ENCODE peak calls at places on chromosome 9, in seven cellular contexts. O is stomach, J is foreskin fibroblast, K is GM13977, U is Calu3, R is nephron progenitor cell, X is sigmoid colon. I is an unnamed sample.

GRCh38 chr9:21559402-21560280 is 77.5 kb upstream of the IFNE start:
- DNase-seq in U (peak; percentile 88), J (peak; percentile 89), K (peak; percentile 60), X (peak; percentile 65), R (peak; percentile 76), O (peak; percentile 79), I (peak; percentile 48)

GRCh38 chr9:127720031-127720864 is 4.4 kb downstream of the TTC16 start:
- DNase-seq in K (no peak), R (no peak), O (no peak), J (no peak), U (no peak), X (no peak), I (no peak)

GRCh38 chr9:35976726-35977125 is 18.8 kb upstream of the OR2S2 start:
- DNase-seq in O (no peak), R (no peak), U (no peak), J (no peak), X (no peak), K (peak; percentile 44), I (no peak)

GRCh38 chr9:35570709-35571108 is 34.4 kb upstream of the TESK1 start:
- DNase-seq in X (no peak), R (no peak), J (no peak), O (no peak), U (no peak), K (no peak), I (no peak)

GRCh38 chr9:109417585-109418544 is 80.2 kb downstream of the PTPN3 start:
- DNase-seq in U (no peak), R (no peak), J (no peak), O (no peak), X (no peak), K (no peak), I (no peak)

GRCh38 chr9:73166453-73166852 is 14.8 kb downstream of the ANXA1 start:
- DNase-seq in X (no peak), J (no peak), R (no peak), K (no peak), U (no peak), O (no peak), I (no peak)

GRCh38 chr9:130940023-130940549 is 1.0 kb upstream of the FIBCD1 start:
- DNase-seq in U (no peak), X (no peak), R (no peak), K (no peak), O (no peak), J (no peak), I (no peak)

GRCh38 chr9:33128570-33128969 is 38.6 kb downstream of the B4GALT1 start:
- DNase-seq in X (peak; percentile 54), J (no peak), K (no peak), O (no peak), U (no peak), R (no peak), I (no peak)

GRCh38 chr9:129232839-129233568 is 54.9 kb upstream of the IER5L start:
- DNase-seq in X (no peak), K (no peak), U (no peak), O (no peak), J (peak; percentile 30), R (no peak), I (no peak)

GRCh38 chr9:33445941-33446506 is 1.4 kb downstream of the AQP3 start:
- DNase-seq in J (no peak), U (no peak), K (no peak), R (no peak), X (no peak), O (peak; percentile 47), I (no peak)

GRCh38 chr9:738209-738915 is 103.1 kb upstream of the DMRT1 start:
- DNase-seq in X (peak; percentile 93), O (no peak), U (no peak), J (peak; percentile 92), R (no peak), K (no peak), I (peak; percentile 99)

DNA sequence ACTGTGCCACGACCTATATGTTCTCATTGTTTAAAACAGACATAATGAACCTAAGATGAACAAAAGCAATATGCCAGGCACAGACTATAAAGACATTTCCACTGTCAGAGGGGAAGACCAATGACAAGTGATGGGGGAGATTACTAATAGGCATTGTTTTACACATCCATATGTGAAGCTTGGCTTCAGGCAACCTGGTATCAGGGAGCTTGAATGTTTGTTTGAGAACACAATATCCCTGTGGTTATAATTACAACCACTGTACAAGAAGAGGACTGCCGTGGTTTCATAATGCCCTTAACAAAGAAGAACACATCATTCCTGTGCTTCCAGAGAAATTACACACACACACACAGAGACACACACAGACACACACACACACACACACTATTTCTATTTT is 385.7 kb downstream of the BNC2 start:
- DNase-seq in R (no peak), K (no peak), X (no peak), O (no peak), U (no peak), J (peak; percentile 60), I (no peak)
- TF ChIP-seq CTCF in R (no peak), K (no peak), X (no peak), O (no peak), U (no peak), J (no peak), I (no peak)

GRCh38 chr9:90999425-91000397 is 198.1 kb downstream of the SYK start:
- DNase-seq in J (peak; percentile 69), O (no peak), R (no peak), X (no peak), U (no peak), K (no peak), I (peak; percentile 17)
- TF ChIP-seq CTCF in J (no peak), O (no peak), R (no peak), X (no peak), U (no peak), K (no peak), I (no peak)

DNA sequence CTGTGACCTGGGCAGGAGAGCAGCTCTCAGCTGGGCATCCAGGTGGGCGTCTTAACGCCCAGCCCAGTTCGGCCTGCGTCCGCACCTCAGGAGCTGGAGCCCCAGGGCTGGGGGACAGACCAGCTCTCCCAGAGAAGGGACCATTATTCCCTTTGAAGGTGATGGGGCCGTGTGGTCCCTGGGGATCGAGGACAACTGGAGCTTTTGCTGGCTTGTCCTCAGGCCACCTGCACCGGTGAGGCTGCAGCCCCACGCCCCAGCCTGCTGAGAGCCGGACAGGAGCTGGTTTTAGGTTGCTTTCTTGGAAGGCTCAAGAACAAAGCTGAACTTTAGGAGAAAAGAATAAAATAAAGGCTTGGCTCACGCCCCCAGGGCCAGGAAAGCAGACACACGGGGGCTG is 40.9 kb downstream of the NACC2 start:
- DNase-seq in R (no peak), U (no peak), X (peak; percentile 52), K (peak; percentile 9), J (no peak), O (no peak), I (no peak)
- TF ChIP-seq CTCF in R (no peak), U (no peak), X (no peak), K (no peak), J (no peak), O (no peak), I (no peak)

DNA sequence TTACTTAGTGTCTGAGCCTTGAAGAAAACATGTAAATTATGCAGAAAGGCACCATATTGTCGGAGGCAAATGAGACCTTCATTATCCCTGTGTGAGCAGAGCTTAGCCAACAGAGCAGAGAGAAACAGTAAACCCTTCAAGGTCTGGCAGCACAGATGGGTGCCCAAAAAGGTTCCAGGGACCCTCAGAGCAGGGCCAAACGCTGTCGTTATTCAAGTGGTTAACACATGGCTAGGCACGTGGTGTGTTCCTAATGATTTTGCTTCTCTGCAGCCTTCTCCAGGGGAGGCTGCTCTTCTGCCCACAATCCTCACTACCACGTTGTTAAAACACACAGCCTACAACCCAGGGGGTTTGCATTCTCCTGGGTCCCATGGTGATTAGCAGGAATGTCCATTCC is 174.7 kb upstream of the RAD23B start:
- DNase-seq in J (no peak), U (no peak), R (no peak), O (no peak), K (no peak), X (no peak), I (no peak)
- TF ChIP-seq CTCF in J (no peak), U (no peak), R (no peak), O (no peak), K (no peak), X (no peak), I (no peak)

GRCh38 chr9:82912639-82913038 is 150.3 kb downstream of the RASEF start:
- DNase-seq in J (no peak), R (no peak), O (no peak), X (no peak), U (no peak), K (no peak), I (no peak)
- TF ChIP-seq CTCF in J (no peak), R (peak; percentile 11), O (no peak), X (no peak), U (no peak), K (no peak), I (no peak)

GRCh38 chr9:12813960-12814876 is 39.4 kb downstream of the LURAP1L start:
- DNase-seq in R (no peak), X (peak; percentile 87), O (peak; percentile 58), J (peak; percentile 98), K (peak; percentile 12), U (peak; percentile 65), I (peak; percentile 93)
- TF ChIP-seq CTCF in R (no peak), X (peak; percentile 47), O (peak; percentile 19), J (peak; percentile 24), K (no peak), U (no peak), I (peak; percentile 63)

GRCh38 chr9:138022121-138022741 is 144.6 kb downstream of the CACNA1B start:
- DNase-seq in J (no peak), O (peak; percentile 23), U (peak; percentile 24), R (peak; percentile 51), K (no peak), X (peak; percentile 55), I (no peak)
- TF ChIP-seq CTCF in J (no peak), O (no peak), U (peak; percentile 34), R (peak; percentile 53), K (peak; percentile 54), X (no peak), I (no peak)

GRCh38 chr9:7828344-7828743 is 28.8 kb upstream of the DMAC1 start:
- DNase-seq in U (no peak), O (no peak), K (no peak), X (no peak), R (no peak), J (no peak), I (no peak)
- TF ChIP-seq CTCF in U (no peak), O (no peak), K (no peak), X (no peak), R (no peak), J (no peak), I (no peak)

GRCh38 chr9:133915534-133916158 is 76.5 kb downstream of the VAV2 start:
- DNase-seq in U (no peak), J (no peak), O (no peak), K (no peak), R (no peak), X (no peak), I (no peak)
- TF ChIP-seq CTCF in U (no peak), J (no peak), O (no peak), K (no peak), R (no peak), X (no peak), I (no peak)

I was measured in HFFc6.